ENCODE peak calls at places on chromosomes 16 and 17, in five cellular contexts. H is SHP77, K is non-pigmented ciliary epithelial cell, V is ACHN, A is Karpas-422. T is an unnamed sample.
A peak's percentile ranks its signal among the peaks of the same experiment; 100 is the strongest.

GRCh38 chr16:68273896-68274295 is 9.6 kb downstream of the SLC7A6 start:
- DNase-seq in A (no peak), V (no peak), H (no peak), K (no peak), T (no peak)

GRCh38 chr16:65754799-65755691 is 611.4 kb upstream of the CDH5 start:
- DNase-seq in V (no peak), K (peak; percentile 27), H (no peak), A (no peak), T (no peak)

GRCh38 chr17:28725166-28725659 is 820 bp downstream of the TLCD1 start:
- DNase-seq in V (peak; percentile 81), K (no peak), A (peak; percentile 88), H (peak; percentile 49), T (peak; percentile 93)

GRCh38 chr17:74180336-74180735 is 23.1 kb upstream of the RPL38 start:
- DNase-seq in H (no peak), V (no peak), K (no peak), A (no peak), T (peak; percentile 73)

GRCh38 chr16:78437352-78437968 is 338.0 kb downstream of the WWOX start:
- DNase-seq in K (no peak), H (peak; percentile 30), V (peak; percentile 50), A (peak; percentile 73), T (no peak)

GRCh38 chr17:47275245-47275984 is 21.8 kb downstream of the ITGB3 start:
- DNase-seq in K (peak; percentile 45), V (no peak), A (no peak), H (no peak), T (peak; percentile 100)

GRCh38 chr17:18181358-18181757 is 2.3 kb upstream of the ALKBH5 start:
- DNase-seq in V (no peak), A (no peak), K (no peak), H (no peak), T (no peak)

GRCh38 chr17:65185686-65186382 is 48.7 kb downstream of the RGS9 start:
- DNase-seq in V (no peak), K (no peak), H (no peak), A (no peak), T (no peak)

GRCh38 chr16:25643633-25644032 is 48.1 kb upstream of the HS3ST4 start:
- DNase-seq in V (no peak), H (no peak), A (no peak), K (no peak), T (no peak)

GRCh38 chr16:22969567-22969966 is 155.6 kb downstream of the HS3ST2 start:
- DNase-seq in H (no peak), V (no peak), K (no peak), A (no peak), T (no peak)

GRCh38 chr17:73151888-73152633 is 12.7 kb upstream of the SSTR2 start:
- DNase-seq in H (no peak), V (no peak), A (peak; percentile 78), K (no peak), T (no peak)

GRCh38 chr17:49969134-49969759 is at the start of gene DLX4:
- DNase-seq in V (peak; percentile 81), K (no peak), H (no peak), A (no peak), T (no peak)

GRCh38 chr17:47879028-47879585 is 16.9 kb upstream of the SP2 start:
- DNase-seq in A (no peak), V (no peak), H (no peak), K (peak; percentile 43), T (no peak)

GRCh38 chr17:76683921-76684745 is 26.6 kb downstream of the MXRA7 start:
- DNase-seq in K (no peak), A (no peak), H (no peak), V (no peak), T (no peak)

GRCh38 chr17:41107941-41108445 is 2.8 kb downstream of the KRTAP4-9 start:
- DNase-seq in V (no peak), K (no peak), A (no peak), H (no peak), T (no peak)

GRCh38 chr16:65547799-65548446 is 426.1 kb upstream of the CDH11 start:
- DNase-seq in H (no peak), V (no peak), A (no peak), K (peak; percentile 97), T (peak; percentile 93)

GRCh38 chr16:70158261-70158939 is 15.2 kb upstream of the CLEC18C start:
- DNase-seq in A (no peak), V (peak; percentile 14), H (no peak), K (no peak), T (peak; percentile 74)

GRCh38 chr17:62094175-62094574 is 29.1 kb upstream of the MED13 start:
- DNase-seq in A (no peak), H (no peak), K (no peak), V (no peak), T (no peak)

GRCh38 chr16:13983625-13984024 is 63.7 kb downstream of the ERCC4 start:
- DNase-seq in V (no peak), H (no peak), A (no peak), K (no peak), T (no peak)

GRCh38 chr16:79847101-79847500 is 246.6 kb upstream of the MAF start:
- DNase-seq in K (no peak), H (no peak), V (no peak), A (no peak), T (no peak)

GRCh38 chr17:21213491-21214014 is 408 bp downstream of the TMEM11 start:
- DNase-seq in A (peak; percentile 79), V (peak; percentile 33), H (no peak), K (no peak), T (no peak)